ENCODE peak calls at places on chromosome 19, in five cellular contexts. T is SIG-M5; C is stimulated activated CD8-positive, alpha-beta memory T cell treated with anti-CD3 and anti-CD28 coated beads, Interleukin-4, amount 100 ng/mL, for 1 hour; B is right cardiac atrium; W is stimulated activated CD4-positive, alpha-beta T cell treated with anti-CD3 and anti-CD28 coated beads, TNF-alpha, amount 100 ng/mL, for 48 hours. S is an unnamed sample.

GRCh38 chr19:47315125-47315821 is 5.6 kb downstream of the C5AR1 start:
- DNase-seq in T (peak), C (no peak), B (no peak), W (no peak), S (peak)

GRCh38 chr19:10835754-10836477 is at the start of gene TMED1:
- DNase-seq in T (peak), C (peak), B (peak), W (peak), S (peak)

GRCh38 chr19:18233224-18233825 is 7.1 kb upstream of the PDE4C start:
- DNase-seq in T (no peak), C (no peak), B (peak), W (peak), S (peak)

GRCh38 chr19:8089664-8090601 is 37.4 kb downstream of the CCL25 start:
- DNase-seq in T (no peak), C (no peak), B (no peak), W (no peak), S (no peak)

GRCh38 chr19:40235238-40236025 is 8.9 kb upstream of the CCNP start:
- DNase-seq in T (no peak), C (no peak), B (peak), W (no peak), S (no peak)

GRCh38 chr19:3224346-3225325 is at the start of gene CELF5:
- DNase-seq in T (no peak), C (no peak), B (peak), W (peak), S (no peak)

GRCh38 chr19:10327793-10328192 is 5.5 kb downstream of the RAVER1 start:
- DNase-seq in T (no peak), C (no peak), B (no peak), W (no peak), S (no peak)

GRCh38 chr19:56813531-56813930 is 27.0 kb downstream of the PEG3 start:
- DNase-seq in T (no peak), C (no peak), B (no peak), W (no peak), S (no peak)

GRCh38 chr19:6674868-6675305 is 4.9 kb upstream of the TNFSF14 start:
- DNase-seq in T (peak), C (peak), B (peak), W (peak), S (peak)

GRCh38 chr19:38838208-38838985 is 6.8 kb upstream of the ECH1 start:
- DNase-seq in T (no peak), C (no peak), B (no peak), W (peak), S (peak)

GRCh38 chr19:5719274-5719960 is 529 bp downstream of the LONP1 start:
- DNase-seq in T (no peak), C (no peak), B (peak), W (no peak), S (peak)

GRCh38 chr19:55228015-55228391 is 560 bp downstream of the TMEM86B start:
- DNase-seq in T (no peak), C (no peak), B (no peak), W (no peak), S (no peak)

GRCh38 chr19:14540741-14541525 is 11.5 kb downstream of the TECR start:
- DNase-seq in T (no peak), C (no peak), B (peak), W (no peak), S (no peak)

GRCh38 chr19:20664917-20665781 is 3.8 kb upstream of the ZNF626 start:
- DNase-seq in T (no peak), C (no peak), B (peak), W (no peak), S (no peak)

GRCh38 chr19:32339988-32340874 is 5.2 kb upstream of the ZNF507 start:
- DNase-seq in T (no peak), C (peak), B (peak), W (peak), S (no peak)

GRCh38 chr19:57802269-57802668 is 12.4 kb downstream of the ZNF552 start:
- DNase-seq in T (no peak), C (no peak), B (no peak), W (no peak), S (no peak)

GRCh38 chr19:42528354-42529247 is at the start of gene CEACAM1:
- DNase-seq in T (no peak), C (peak), B (peak), W (peak), S (peak)

GRCh38 chr19:38606131-38606530 is 11.6 kb downstream of the MAP4K1 start:
- DNase-seq in T (no peak), C (no peak), B (no peak), W (no peak), S (no peak)

GRCh38 chr19:20367811-20368294 is 197.7 kb downstream of the ZNF737 start:
- DNase-seq in T (no peak), C (no peak), B (no peak), W (no peak), S (no peak)

GRCh38 chr19:1076046-1076386 is 9.0 kb downstream of the ARHGAP45 start:
- DNase-seq in T (no peak), C (no peak), B (no peak), W (no peak), S (no peak)

GRCh38 chr19:7916137-7916907 is 1.7 kb downstream of the TGFBR3L start:
- DNase-seq in T (no peak), C (no peak), B (peak), W (no peak), S (no peak)

GRCh38 chr19:3120611-3121231 is 15.1 kb upstream of the GNA15 start:
- DNase-seq in T (no peak), C (no peak), B (peak), W (no peak), S (no peak)

GRCh38 chr19:42553292-42554045 is 25.2 kb upstream of the CEACAM1 start:
- DNase-seq in T (no peak), C (no peak), B (no peak), W (no peak), S (peak)

GRCh38 chr19:33440682-33441081 is 67.2 kb downstream of the CEBPG start:
- DNase-seq in T (no peak), C (no peak), B (peak), W (no peak), S (no peak)

GRCh38 chr19:13689050-13689449 is 75.3 kb upstream of the MRI1 start:
- DNase-seq in T (no peak), C (no peak), B (no peak), W (no peak), S (no peak)

GRCh38 chr19:1265611-1266115 is 3.5 kb upstream of the CIRBP start:
- DNase-seq in T (no peak), C (no peak), B (peak), W (no peak), S (peak)

GRCh38 chr19:632228-633067 is 889 bp downstream of the POLRMT start:
- DNase-seq in T (no peak), C (no peak), B (peak), W (peak), S (peak)

GRCh38 chr19:12838182-12838890 is at the start of gene MAST1:
- DNase-seq in T (no peak), C (no peak), B (peak), W (peak), S (no peak)

GRCh38 chr19:51345076-51345620 is 3.2 kb upstream of the VSIG10L start:
- DNase-seq in T (no peak), C (no peak), B (no peak), W (no peak), S (no peak)